ENCODE peak calls at places on chromosomes 5 and 9, in eight cellular contexts. F is mammary epithelial cell, T is AG04449, S is colonic mucosa, Y is uterus, A is K562, J is type B pancreatic cell, D is A549. O is an unnamed sample.

GRCh38 chr9:129667378-129667777 is 1.9 kb downstream of the PRRX2 start:
- DNase-seq in F (no peak), T (no peak), S (no peak), Y (no peak), A (no peak), J (no peak), D (no peak), O (no peak)

GRCh38 chr5:2750026-2750757 is 1.3 kb downstream of the IRX2 start:
- DNase-seq in F (peak; percentile 39), T (no peak), S (no peak), Y (no peak), A (no peak), J (no peak), D (no peak), O (no peak)

GRCh38 chr5:93574041-93574938 is 6.7 kb downstream of the NR2F1-AS1 start:
- DNase-seq in F (no peak), T (no peak), S (no peak), Y (peak; percentile 33), A (no peak), J (no peak), D (no peak), O (no peak)

GRCh38 chr9:112655633-112656032 is 62.3 kb downstream of the INIP start:
- DNase-seq in F (no peak), T (no peak), S (no peak), Y (no peak), A (no peak), J (no peak), D (no peak), O (no peak)

GRCh38 chr5:98763001-98763630 is 10.3 kb upstream of the RGMB start:
- DNase-seq in F (no peak), T (peak; percentile 91), S (no peak), Y (no peak), A (no peak), J (no peak), D (no peak), O (no peak)

GRCh38 chr5:146529984-146530383 is 14.0 kb upstream of the GPR151 start:
- DNase-seq in F (no peak), T (no peak), S (no peak), Y (no peak), A (no peak), J (no peak), D (no peak), O (no peak)

GRCh38 chr5:112795342-112795741 is 57.7 kb downstream of the APC start:
- DNase-seq in F (no peak), T (no peak), S (no peak), Y (no peak), A (peak; percentile 37), J (no peak), D (no peak), O (no peak)

GRCh38 chr9:113463418-113464285 is at the start of gene RGS3:
- DNase-seq in F (peak; percentile 29), T (no peak), S (peak; percentile 92), Y (no peak), A (peak; percentile 48), J (peak; percentile 77), D (peak; percentile 68), O (peak; percentile 78)

GRCh38 chr9:96034553-96035122 is 159.1 kb downstream of the ERCC6L2 start:
- DNase-seq in F (no peak), T (no peak), S (no peak), Y (no peak), A (no peak), J (no peak), D (no peak), O (no peak)

GRCh38 chr5:128736567-128736966 is 198.5 kb upstream of the FBN2 start:
- DNase-seq in F (peak; percentile 66), T (no peak), S (peak; percentile 33), Y (no peak), A (no peak), J (no peak), D (peak; percentile 12), O (peak; percentile 21)

GRCh38 chr9:17628617-17629016 is 49.8 kb downstream of the SH3GL2 start:
- DNase-seq in F (no peak), T (no peak), S (no peak), Y (no peak), A (no peak), J (no peak), D (no peak), O (no peak)

GRCh38 chr9:4547016-4547415 is 56.7 kb downstream of the SLC1A1 start:
- DNase-seq in F (no peak), T (peak; percentile 36), S (no peak), Y (no peak), A (no peak), J (no peak), D (no peak), O (no peak)

GRCh38 chr5:176776141-176776865 is 34.1 kb upstream of the UNC5A start:
- DNase-seq in F (no peak), T (no peak), S (peak; percentile 12), Y (no peak), A (no peak), J (peak; percentile 32), D (no peak), O (no peak)

GRCh38 chr9:4614627-4615026 is 47.5 kb upstream of the PLPP6 start:
- DNase-seq in F (no peak), T (no peak), S (no peak), Y (no peak), A (no peak), J (no peak), D (no peak), O (no peak)

GRCh38 chr5:125549322-125549871 is 803.0 kb upstream of the ZNF608 start:
- DNase-seq in F (no peak), T (no peak), S (no peak), Y (no peak), A (no peak), J (no peak), D (no peak), O (no peak)

GRCh38 chr5:133779828-133780475 is 167.6 kb upstream of the FSTL4 start:
- DNase-seq in F (no peak), T (no peak), S (no peak), Y (no peak), A (peak; percentile 15), J (peak; percentile 40), D (no peak), O (no peak)
- TF ChIP-seq CTCF in F (no peak), T (no peak), S (no peak), Y (no peak), A (peak; percentile 43), J (no peak), D (no peak), O (no peak)

GRCh38 chr5:38734353-38734752 is 111.5 kb upstream of the OSMR start:
- DNase-seq in F (no peak), T (no peak), S (no peak), Y (no peak), A (no peak), J (no peak), D (no peak), O (no peak)
- TF ChIP-seq CTCF in F (no peak), T (no peak), S (no peak), Y (no peak), A (no peak), J (peak; percentile 16), D (no peak), O (peak; percentile 24)

GRCh38 chr5:135738564-135738875 is 95.9 kb upstream of the SLC25A48 start:
- DNase-seq in F (no peak), T (no peak), S (peak; percentile 3), Y (no peak), A (no peak), J (no peak), D (no peak), O (no peak)
- TF ChIP-seq CTCF in F (no peak), T (no peak), S (no peak), Y (no peak), A (no peak), J (no peak), D (no peak), O (no peak)

DNA sequence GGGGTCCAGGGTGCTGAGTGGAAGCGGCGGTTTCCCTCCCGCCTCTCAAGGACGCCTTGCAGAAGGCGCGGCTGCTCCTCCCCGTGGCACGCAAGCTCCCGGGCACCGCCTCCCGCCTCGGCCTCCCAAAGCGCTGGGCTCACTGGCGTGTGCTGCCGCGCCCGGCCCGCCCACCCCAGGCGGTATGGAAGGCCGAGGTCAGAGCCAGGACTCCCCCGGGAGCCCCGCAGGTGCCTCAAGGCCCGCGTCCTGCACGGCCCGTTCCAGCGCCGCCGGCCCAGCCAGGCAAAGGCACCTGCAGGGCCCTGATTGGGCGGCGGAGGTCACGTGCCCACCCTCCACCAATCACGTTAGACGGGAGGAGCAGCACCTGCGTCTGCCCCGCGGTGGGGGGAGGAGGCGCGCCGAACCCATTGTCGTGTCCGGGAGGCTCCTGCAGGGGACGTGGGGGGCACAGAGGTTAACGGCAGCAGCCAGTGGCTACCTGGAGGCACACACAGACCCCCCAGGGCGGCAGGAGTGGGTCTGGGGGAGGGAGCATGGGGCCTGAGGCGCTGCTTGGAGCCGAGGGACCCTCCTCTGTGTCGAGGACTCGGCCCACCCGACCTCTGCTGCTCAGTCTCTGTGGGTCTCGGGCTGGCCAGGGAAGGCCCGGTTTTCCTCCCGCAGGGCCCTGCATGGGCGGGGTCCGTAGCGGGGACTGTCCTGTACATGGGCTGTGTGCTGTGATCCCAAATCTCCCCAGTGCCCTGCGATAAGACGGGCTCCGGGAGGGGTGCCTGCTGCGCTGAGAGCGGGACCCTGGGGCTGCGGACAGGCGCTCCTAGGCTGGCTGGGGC is 2.0 kb upstream of the LCN12 start:
- DNase-seq in F (peak; percentile 87), T (no peak), S (peak; percentile 99), Y (peak; percentile 89), A (peak; percentile 100), J (peak; percentile 95), D (peak; percentile 96), O (peak; percentile 61)
- TF ChIP-seq CTCF in F (no peak), T (no peak), S (no peak), Y (peak; percentile 31), A (peak; percentile 35), J (peak; percentile 30), D (no peak), O (peak; percentile 28)

GRCh38 chr9:36866840-36867239 is 167.2 kb downstream of the PAX5 start:
- DNase-seq in F (no peak), T (no peak), S (no peak), Y (no peak), A (no peak), J (no peak), D (peak; percentile 17), O (no peak)
- TF ChIP-seq CTCF in F (no peak), T (no peak), S (no peak), Y (no peak), A (no peak), J (peak; percentile 52), D (no peak), O (peak; percentile 16)

O was measured in kidney epithelial cell.